ENCODE peak calls at places on chromosomes 12 and 14, in five cellular contexts. Z, R, S, N and J are unnamed samples.
A peak's percentile ranks its signal among the peaks of the same experiment; 100 is the strongest.

GRCh38 chr12:120181991-120182631 is 12.4 kb downstream of the GCN1 start:
- DNase-seq in Z (no peak), R (no peak), S (peak; percentile 63), N (no peak), J (no peak)

GRCh38 chr12:55472297-55472696 is 2.4 kb upstream of the OR6C70 start:
- DNase-seq in Z (no peak), R (no peak), S (no peak), N (no peak), J (no peak)

GRCh38 chr14:65496178-65496993 is 83.9 kb downstream of the FUT8 start:
- DNase-seq in Z (no peak), R (no peak), S (no peak), N (no peak), J (no peak)

GRCh38 chr12:106581543-106582263 is 1.1 kb upstream of the RFX4 start:
- DNase-seq in Z (no peak), R (no peak), S (no peak), N (peak; percentile 84), J (peak; percentile 90)

GRCh38 chr12:5478081-5478706 is 46.3 kb downstream of the NTF3 start:
- DNase-seq in Z (no peak), R (no peak), S (no peak), N (no peak), J (no peak)

GRCh38 chr12:26266881-26267280 is 71.5 kb downstream of the SSPN start:
- DNase-seq in Z (no peak), R (no peak), S (no peak), N (no peak), J (no peak)

GRCh38 chr12:2034633-2035420 is 18.0 kb upstream of the CACNA1C start:
- DNase-seq in Z (peak; percentile 88), R (peak; percentile 12), S (peak; percentile 50), N (peak; percentile 95), J (peak; percentile 95)

GRCh38 chr12:50162225-50162624 is 4.9 kb downstream of the CERS5 start:
- DNase-seq in Z (no peak), R (no peak), S (no peak), N (no peak), J (no peak)

GRCh38 chr14:91159182-91159581 is 45.3 kb downstream of the DGLUCY start:
- DNase-seq in Z (no peak), R (no peak), S (no peak), N (no peak), J (no peak)

GRCh38 chr12:47110706-47111391 is 31.1 kb upstream of the AMIGO2 start:
- DNase-seq in Z (no peak), R (no peak), S (no peak), N (no peak), J (no peak)

GRCh38 chr14:90775441-90775840 is 40.8 kb downstream of the TTC7B start:
- DNase-seq in Z (no peak), R (no peak), S (no peak), N (no peak), J (no peak)

GRCh38 chr12:45336331-45336730 is 120.4 kb downstream of the ANO6 start:
- DNase-seq in Z (no peak), R (no peak), S (no peak), N (no peak), J (no peak)

GRCh38 chr12:115998119-115998633 is 279.3 kb downstream of the MED13L start:
- DNase-seq in Z (peak; percentile 31), R (no peak), S (peak; percentile 24), N (peak; percentile 61), J (peak; percentile 73)

GRCh38 chr12:66352197-66352596 is 49.9 kb downstream of the HELB start:
- DNase-seq in Z (no peak), R (no peak), S (peak; percentile 18), N (peak; percentile 77), J (peak; percentile 88)

GRCh38 chr14:98114122-98114895 is 1157.7 kb downstream of the BCL11B start:
- DNase-seq in Z (no peak), R (no peak), S (no peak), N (no peak), J (peak; percentile 51)

GRCh38 chr14:55354500-55354899 is 57.1 kb downstream of the ATG14 start:
- DNase-seq in Z (no peak), R (no peak), S (peak; percentile 41), N (peak; percentile 56), J (peak; percentile 89)

GRCh38 chr12:114821571-114821970 is 137.6 kb upstream of the TBX3 start:
- DNase-seq in Z (no peak), R (no peak), S (no peak), N (no peak), J (no peak)

GRCh38 chr14:41629876-41630275 is 23.2 kb downstream of the LRFN5 start:
- DNase-seq in Z (no peak), R (no peak), S (no peak), N (no peak), J (no peak)

GRCh38 chr12:118135788-118136558 is at the start of gene PEBP1:
- DNase-seq in Z (peak; percentile 97), R (peak; percentile 77), S (peak; percentile 88), N (peak; percentile 88), J (peak; percentile 86)

GRCh38 chr12:92421042-92421441 is 275.4 kb upstream of the BTG1 start:
- DNase-seq in Z (no peak), R (no peak), S (no peak), N (no peak), J (no peak)

GRCh38 chr12:23771230-23771949 is 178.1 kb downstream of the SOX5 start:
- DNase-seq in Z (no peak), R (no peak), S (peak; percentile 4), N (no peak), J (no peak)

GRCh38 chr12:109871678-109872314 is 8.5 kb downstream of the GLTP start:
- DNase-seq in Z (no peak), R (no peak), S (peak; percentile 39), N (no peak), J (no peak)

GRCh38 chr14:54867011-54867410 is 35.6 kb downstream of the GCH1 start:
- DNase-seq in Z (no peak), R (no peak), S (no peak), N (no peak), J (no peak)

GRCh38 chr12:82765971-82766705 is 79.4 kb downstream of the TMTC2 start:
- DNase-seq in Z (no peak), R (no peak), S (no peak), N (no peak), J (no peak)

GRCh38 chr14:95470942-95471499 is 45.4 kb downstream of the SYNE3 start:
- DNase-seq in Z (no peak), R (no peak), S (no peak), N (no peak), J (no peak)

GRCh38 chr12:125280482-125281377 is 215.5 kb downstream of the AACS start:
- DNase-seq in Z (peak; percentile 62), R (no peak), S (no peak), N (peak; percentile 84), J (peak; percentile 93)

GRCh38 chr12:29611906-29612305 is 114.4 kb upstream of the OVCH1 start:
- DNase-seq in Z (no peak), R (no peak), S (no peak), N (no peak), J (no peak)

GRCh38 chr12:29616664-29617409 is 119.4 kb upstream of the OVCH1 start:
- DNase-seq in Z (no peak), R (no peak), S (no peak), N (no peak), J (no peak)

GRCh38 chr12:29612912-29613311 is 115.4 kb upstream of the OVCH1 start:
- DNase-seq in Z (no peak), R (no peak), S (no peak), N (no peak), J (no peak)

GRCh38 chr12:29610473-29611174 is 113.1 kb upstream of the OVCH1 start:
- DNase-seq in Z (no peak), R (no peak), S (no peak), N (no peak), J (no peak)

GRCh38 chr12:29614926-29615325 is 117.4 kb upstream of the OVCH1 start:
- DNase-seq in Z (no peak), R (no peak), S (no peak), N (no peak), J (no peak)
- H2AFZ ChIP-seq in Z (no peak overlapping the region), R (no peak overlapping the region), S (no peak overlapping the region), N (no peak overlapping the region), J (no peak overlapping the region)

DNA sequence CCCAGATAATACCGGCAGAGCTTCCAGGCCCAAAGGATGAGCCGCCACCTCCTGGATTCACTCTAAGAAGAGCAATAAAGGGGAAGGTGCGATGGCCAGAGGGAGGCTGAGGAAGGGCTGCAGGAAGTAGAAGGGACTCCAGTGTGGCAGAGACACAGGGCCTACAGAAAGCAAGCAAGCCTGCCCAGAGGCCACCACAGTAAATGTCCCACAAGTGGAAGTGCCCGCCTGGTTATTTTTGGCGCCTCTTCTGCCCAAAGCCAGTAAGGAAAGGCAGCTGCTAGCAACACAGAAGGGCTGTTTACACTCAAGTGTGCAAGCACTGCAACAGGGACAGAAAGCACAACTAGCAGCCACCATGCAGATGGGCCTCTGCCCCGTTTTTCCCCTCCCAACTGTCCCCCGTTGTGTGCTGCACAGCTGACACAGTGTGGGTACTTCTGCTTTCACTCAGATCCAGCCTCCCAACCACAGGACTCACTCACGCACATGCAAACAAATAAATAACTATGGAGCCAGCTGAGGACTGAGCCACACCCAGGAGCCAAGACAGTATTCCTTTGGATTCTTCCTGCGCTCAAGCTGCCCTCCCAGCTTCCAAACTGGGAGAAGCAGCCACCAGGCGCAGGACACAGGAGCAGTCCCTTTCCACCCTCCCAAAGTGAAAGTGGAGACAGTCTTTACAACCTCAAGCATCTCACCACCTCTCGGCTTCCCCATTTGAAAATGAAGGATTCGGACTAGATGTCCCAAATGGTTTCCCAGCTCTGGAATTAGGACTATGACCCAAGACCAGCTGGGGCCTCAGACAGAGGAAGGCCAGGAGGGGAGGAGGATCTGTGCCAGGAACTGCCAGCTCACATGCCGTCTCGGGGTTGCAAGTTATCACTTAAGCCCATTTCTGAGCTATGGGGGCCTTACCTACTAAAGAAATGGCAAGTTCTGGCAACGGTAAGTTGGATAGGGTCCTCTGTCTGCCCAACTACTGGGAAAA is 40.0 kb upstream of the PNMA1 start:
- DNase-seq in Z (no peak), R (peak; percentile 61), S (no peak), N (no peak), J (no peak)
- TF ChIP-seq CREB1 in Z (no peak), R (no peak), S (no peak), N (no peak), J (no peak)

GRCh38 chr12:10130042-10130441 is at the start of gene CLEC7A:
- DNase-seq in Z (no peak), R (peak; percentile 73), S (no peak), N (no peak), J (no peak)
- H3K4me3 ChIP-seq in Z (no peak within 1 kb of the TSS), R (no peak within 1 kb of the TSS), S (no peak within 1 kb of the TSS), N (no peak within 1 kb of the TSS), J (no peak within 1 kb of the TSS)

DNA sequence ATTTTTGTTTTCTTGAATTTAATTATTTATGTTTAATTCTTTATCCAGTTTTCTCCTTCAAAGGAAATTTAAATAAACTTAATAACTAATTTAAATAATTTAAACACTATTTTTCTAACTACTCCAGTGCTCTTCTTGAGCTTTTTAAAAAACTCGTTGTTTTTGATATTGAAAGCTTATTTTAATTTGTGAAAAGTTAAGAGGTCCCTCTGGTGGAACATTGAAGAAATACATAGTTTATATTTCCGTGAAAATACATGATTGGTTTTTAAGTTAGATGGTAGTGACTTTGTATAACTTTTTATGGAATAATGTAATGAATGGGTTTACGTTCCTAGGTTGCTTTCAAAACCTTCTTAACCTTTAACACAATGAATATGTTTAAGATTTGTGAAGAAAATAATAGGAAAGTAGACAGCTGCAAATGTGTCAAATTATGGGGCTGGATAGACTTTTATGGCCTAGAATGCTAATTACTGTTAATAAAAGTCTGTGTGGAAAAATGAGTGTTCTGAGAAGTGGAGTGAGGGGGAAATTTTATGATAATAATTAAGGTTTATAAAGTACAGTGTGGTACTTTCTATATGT is 45.9 kb upstream of the MSRB3 start:
- DNase-seq in Z (no peak), R (no peak), S (no peak), N (no peak), J (peak; percentile 39)
- H2AFZ ChIP-seq in Z (no peak overlapping the region), R (no peak overlapping the region), S (no peak overlapping the region), N (no peak overlapping the region), J (no peak overlapping the region)